ENCODE peak calls at places on chromosome 17, in four cellular contexts. One of them, this sample, is unnamed.

GRCh38 chr17:44733753-44734152 is 25.0 kb upstream of the ADAM11 start:
- DNase-seq in HepG2: peak
- DNase-seq in K562: no peak
- DNase-seq in WTC11: peak
- DNase-seq in this sample: peak

GRCh38 chr17:52027620-52028019 is 130.9 kb downstream of the CA10 start:
- DNase-seq in HepG2: no peak
- DNase-seq in WTC11: no peak
- DNase-seq in K562: no peak
- DNase-seq in this sample: no peak

GRCh38 chr17:18314059-18314730 is 599 bp downstream of the TOP3A start:
- DNase-seq in WTC11: no peak
- DNase-seq in K562: no peak
- DNase-seq in HepG2: no peak
- DNase-seq in this sample: no peak

GRCh38 chr17:55783684-55784245 is 32.9 kb downstream of the PCTP start:
- DNase-seq in K562: no peak
- DNase-seq in WTC11: no peak
- DNase-seq in HepG2: no peak
- DNase-seq in this sample: no peak

GRCh38 chr17:37820313-37821024 is 75.6 kb upstream of the HNF1B start:
- DNase-seq in HepG2: no peak
- DNase-seq in WTC11: no peak
- DNase-seq in K562: no peak
- DNase-seq in this sample: no peak

GRCh38 chr17:17144916-17145665 is 61.0 kb downstream of the PLD6 start:
- DNase-seq in K562: no peak
- DNase-seq in HepG2: no peak
- DNase-seq in WTC11: no peak
- DNase-seq in this sample: no peak

GRCh38 chr17:2402517-2402916 is 1.7 kb upstream of the MNT start:
- DNase-seq in WTC11: no peak
- DNase-seq in HepG2: no peak
- DNase-seq in K562: no peak
- DNase-seq in this sample: no peak

GRCh38 chr17:43534909-43535308 is 11.2 kb downstream of the ETV4 start:
- DNase-seq in WTC11: no peak
- DNase-seq in K562: no peak
- DNase-seq in HepG2: no peak
- DNase-seq in this sample: no peak

GRCh38 chr17:73595068-73595865 is 49.0 kb downstream of the SDK2 start:
- DNase-seq in WTC11: peak
- DNase-seq in HepG2: no peak
- DNase-seq in K562: peak
- DNase-seq in this sample: peak

GRCh38 chr17:49991409-49991808 is 3.6 kb downstream of the DLX3 start:
- DNase-seq in HepG2: no peak
- DNase-seq in K562: no peak
- DNase-seq in WTC11: no peak
- DNase-seq in this sample: no peak

GRCh38 chr17:29151567-29151966 is 28.6 kb downstream of the MYO18A start:
- DNase-seq in K562: no peak
- DNase-seq in WTC11: no peak
- DNase-seq in HepG2: peak
- DNase-seq in this sample: no peak

GRCh38 chr17:71084219-71084618 is 914.9 kb downstream of the KCNJ2 start:
- DNase-seq in K562: peak
- DNase-seq in HepG2: peak
- DNase-seq in WTC11: peak
- DNase-seq in this sample: peak

GRCh38 chr17:17379197-17379991 is 76.2 kb downstream of the NT5M start:
- DNase-seq in K562: no peak
- DNase-seq in HepG2: peak
- DNase-seq in WTC11: no peak
- DNase-seq in this sample: no peak

GRCh38 chr17:41444640-41445039 is 3.9 kb upstream of the KRT38 start:
- DNase-seq in HepG2: no peak
- DNase-seq in WTC11: no peak
- DNase-seq in K562: no peak
- DNase-seq in this sample: no peak

GRCh38 chr17:65514082-65514481 is 47.4 kb downstream of the AXIN2 start:
- DNase-seq in HepG2: no peak
- DNase-seq in K562: no peak
- DNase-seq in WTC11: no peak
- DNase-seq in this sample: no peak

GRCh38 chr17:59341922-59342321 is 10.5 kb downstream of the YPEL2 start:
- DNase-seq in WTC11: no peak
- DNase-seq in K562: no peak
- DNase-seq in HepG2: no peak
- DNase-seq in this sample: no peak

GRCh38 chr17:63827801-63828221 is 348 bp upstream of the FTSJ3 start:
- DNase-seq in K562: no peak
- DNase-seq in HepG2: no peak
- DNase-seq in WTC11: no peak
- DNase-seq in this sample: no peak

GRCh38 chr17:65278820-65279184 is 141.6 kb downstream of the RGS9 start:
- DNase-seq in WTC11: no peak
- DNase-seq in K562: no peak
- DNase-seq in HepG2: no peak
- DNase-seq in this sample: no peak

GRCh38 chr17:16477255-16477654 is 14.7 kb downstream of the LRRC75A start:
- DNase-seq in K562: no peak
- DNase-seq in WTC11: no peak
- DNase-seq in HepG2: peak
- DNase-seq in this sample: no peak

GRCh38 chr17:6823011-6823442 is 8.5 kb downstream of the TEKT1 start:
- DNase-seq in WTC11: no peak
- DNase-seq in HepG2: no peak
- DNase-seq in K562: no peak
- DNase-seq in this sample: no peak

GRCh38 chr17:47730681-47731080 is 2.4 kb upstream of the TBX21 start:
- DNase-seq in WTC11: no peak
- DNase-seq in HepG2: no peak
- DNase-seq in K562: no peak
- DNase-seq in this sample: no peak

GRCh38 chr17:16281351-16281750 is 64.3 kb downstream of the PIGL start:
- DNase-seq in HepG2: no peak
- DNase-seq in WTC11: no peak
- DNase-seq in K562: no peak
- DNase-seq in this sample: no peak

GRCh38 chr17:15398736-15399331 is 57.4 kb upstream of the TEKT3 start:
- DNase-seq in HepG2: peak
- DNase-seq in K562: no peak
- DNase-seq in WTC11: no peak
- DNase-seq in this sample: no peak

GRCh38 chr17:43880420-43880991 is 26.8 kb downstream of the MPP2 start:
- DNase-seq in HepG2: peak
- DNase-seq in WTC11: peak
- DNase-seq in K562: peak
- DNase-seq in this sample: peak

GRCh38 chr17:47618416-47618815 is 31.3 kb upstream of the KPNB1 start:
- DNase-seq in WTC11: no peak
- DNase-seq in HepG2: peak
- DNase-seq in K562: no peak
- DNase-seq in this sample: peak

GRCh38 chr17:75516619-75517276 is 420 bp downstream of the TSEN54 start:
- DNase-seq in HepG2: no peak
- DNase-seq in WTC11: peak
- DNase-seq in K562: no peak
- DNase-seq in this sample: peak
- TF ChIP-seq SP1 in HepG2: no peak
- TF ChIP-seq SP1 in WTC11: no peak
- TF ChIP-seq SP1 in K562: no peak
- TF ChIP-seq SP1 in this sample: no peak

DNA sequence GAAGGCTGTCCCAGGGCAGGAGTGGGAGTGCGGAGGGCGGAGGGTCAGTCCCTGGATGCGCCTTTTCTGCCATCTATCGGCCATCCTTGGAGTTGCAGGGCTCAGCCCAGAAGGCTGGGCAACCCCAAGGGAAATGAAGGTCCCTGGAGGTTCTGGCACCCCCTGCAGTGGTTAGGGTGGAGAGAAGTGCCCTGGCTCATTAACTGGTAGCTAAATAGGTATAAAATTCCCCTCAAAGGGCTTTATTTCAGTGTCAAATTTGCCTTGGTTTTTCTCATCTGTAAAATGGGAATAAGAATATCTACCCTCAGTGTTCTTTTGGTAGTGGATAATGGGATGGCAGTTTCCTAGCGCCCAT is 22.4 kb downstream of the C17orf75 start:
- DNase-seq in HepG2: peak
- DNase-seq in WTC11: peak
- DNase-seq in K562: peak
- DNase-seq in this sample: peak
- TF ChIP-seq ELF4 in HepG2: no peak
- TF ChIP-seq ELF4 in WTC11: no peak
- TF ChIP-seq ELF4 in K562: no peak
- TF ChIP-seq ELF4 in this sample: no peak

GRCh38 chr17:3771140-3771539 is 29.8 kb downstream of the ITGAE start:
- DNase-seq in K562: no peak
- DNase-seq in HepG2: no peak
- DNase-seq in WTC11: no peak
- DNase-seq in this sample: no peak

GRCh38 chr17:3772764-3773163 is 28.2 kb downstream of the ITGAE start:
- DNase-seq in WTC11: peak
- DNase-seq in HepG2: peak
- DNase-seq in K562: no peak
- DNase-seq in this sample: no peak

GRCh38 chr17:3768786-3769185 is 32.2 kb downstream of the ITGAE start:
- DNase-seq in WTC11: no peak
- DNase-seq in HepG2: no peak
- DNase-seq in K562: no peak
- DNase-seq in this sample: no peak

GRCh38 chr17:3768341-3768740 is 32.6 kb downstream of the ITGAE start:
- DNase-seq in HepG2: no peak
- DNase-seq in WTC11: no peak
- DNase-seq in K562: no peak
- DNase-seq in this sample: no peak

GRCh38 chr17:3770471-3770870 is 30.5 kb downstream of the ITGAE start:
- DNase-seq in WTC11: no peak
- DNase-seq in HepG2: no peak
- DNase-seq in K562: no peak
- DNase-seq in this sample: no peak
- TF ChIP-seq SP1 in WTC11: no peak
- TF ChIP-seq SP1 in HepG2: no peak
- TF ChIP-seq SP1 in K562: no peak
- TF ChIP-seq SP1 in this sample: no peak

GRCh38 chr17:35244345-35245195 is 1.7 kb downstream of the SLFN5 start:
- DNase-seq in K562: peak
- DNase-seq in WTC11: peak
- DNase-seq in HepG2: peak
- DNase-seq in this sample: peak

GRCh38 chr17:35243459-35244204 is 760 bp downstream of the SLFN5 start:
- DNase-seq in K562: no peak
- DNase-seq in HepG2: no peak
- DNase-seq in WTC11: peak
- DNase-seq in this sample: peak

GRCh38 chr17:35242158-35242804 is 591 bp upstream of the SLFN5 start:
- DNase-seq in K562: peak
- DNase-seq in HepG2: peak
- DNase-seq in WTC11: peak
- DNase-seq in this sample: peak

GRCh38 chr17:35241520-35241919 is 1.4 kb upstream of the SLFN5 start:
- DNase-seq in WTC11: no peak
- DNase-seq in K562: no peak
- DNase-seq in HepG2: no peak
- DNase-seq in this sample: no peak

DNA sequence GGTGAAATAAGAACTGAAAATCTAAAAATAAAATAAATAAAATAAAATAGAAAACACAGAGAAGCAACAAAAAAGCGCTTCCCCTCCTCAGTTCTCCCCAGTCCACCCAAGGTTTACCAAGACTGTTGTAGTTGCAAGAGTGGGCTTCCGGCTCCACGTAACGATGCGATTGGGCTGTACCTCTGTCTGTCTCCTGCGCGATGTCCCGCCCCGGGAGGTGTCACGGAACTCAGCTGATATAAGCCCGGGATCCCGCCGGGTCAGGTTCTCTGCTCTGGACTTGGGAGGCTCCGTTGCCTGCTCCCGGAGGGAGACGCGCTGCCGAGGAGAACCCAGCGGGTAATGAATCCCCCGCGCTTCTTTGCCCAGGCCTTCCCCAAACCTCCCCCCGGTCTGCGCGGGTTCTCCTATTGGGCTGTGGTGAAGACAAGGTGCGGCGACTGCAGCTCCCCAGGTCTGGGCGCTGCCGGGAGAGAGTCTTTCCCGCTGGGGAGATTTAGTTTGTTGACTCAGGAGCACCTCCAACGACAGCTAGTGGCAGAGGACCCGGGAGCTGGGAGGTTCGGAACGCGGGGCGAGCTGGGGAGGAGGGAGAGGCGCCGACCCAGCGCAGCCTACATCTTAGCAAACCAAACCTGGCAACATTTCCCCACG is at the start of gene SLFN5:
- DNase-seq in HepG2: peak
- DNase-seq in WTC11: peak
- DNase-seq in K562: peak
- DNase-seq in this sample: peak
- TF ChIP-seq ELF4 in HepG2: no peak
- TF ChIP-seq ELF4 in WTC11: no peak
- TF ChIP-seq ELF4 in K562: no peak
- TF ChIP-seq ELF4 in this sample: no peak

GRCh38 chr17:78892062-78892456 is 10.9 kb downstream of the CEP295NL start:
- DNase-seq in HepG2: no peak
- DNase-seq in K562: no peak
- DNase-seq in WTC11: no peak
- DNase-seq in this sample: no peak

GRCh38 chr17:78888911-78889496 is 14.0 kb downstream of the CEP295NL start:
- DNase-seq in WTC11: no peak
- DNase-seq in HepG2: no peak
- DNase-seq in K562: no peak
- DNase-seq in this sample: no peak

GRCh38 chr17:78890111-78890897 is 12.7 kb downstream of the CEP295NL start:
- DNase-seq in HepG2: no peak
- DNase-seq in K562: no peak
- DNase-seq in WTC11: no peak
- DNase-seq in this sample: no peak

GRCh38 chr17:78891406-78892061 is 11.5 kb downstream of the CEP295NL start:
- DNase-seq in WTC11: no peak
- DNase-seq in HepG2: no peak
- DNase-seq in K562: no peak
- DNase-seq in this sample: no peak

GRCh38 chr17:78889525-78889924 is 13.5 kb downstream of the CEP295NL start:
- DNase-seq in WTC11: no peak
- DNase-seq in K562: no peak
- DNase-seq in HepG2: no peak
- DNase-seq in this sample: no peak
- TF ChIP-seq SP1 in WTC11: no peak
- TF ChIP-seq SP1 in K562: no peak
- TF ChIP-seq SP1 in HepG2: no peak
- TF ChIP-seq SP1 in this sample: no peak

This sample was measured in HEK293T.